ENCODE peak calls at places on chromosome 9, in nine cellular contexts. M is H9, D is pancreas, N is stomach, Y is SK-N-SH, U is left ventricle myocardium inferior, T is fibroblast of lung, K is iPS DF 6.9, V is colonic mucosa. Q is an unnamed sample.

GRCh38 chr9:136372561-136373299 is 739 bp downstream of the CARD9 start:
- DNase-seq in Y (peak), K (no peak), D (peak), T (peak), V (peak), U (peak), N (peak), M (peak), Q (peak)

GRCh38 chr9:115039686-115040085 is 78.3 kb downstream of the TNC start:
- DNase-seq in T (no peak), V (no peak), K (no peak), N (no peak), M (no peak), D (no peak), U (no peak), Y (no peak), Q (no peak)

GRCh38 chr9:4177970-4178758 is 121.7 kb downstream of the GLIS3 start:
- DNase-seq in V (no peak), Y (no peak), K (no peak), T (no peak), M (no peak), D (no peak), N (no peak), U (no peak), Q (no peak)

GRCh38 chr9:23754551-23754950 is 71.5 kb downstream of the ELAVL2 start:
- DNase-seq in M (no peak), T (no peak), D (no peak), U (no peak), V (no peak), N (no peak), K (no peak), Y (no peak), Q (no peak)

GRCh38 chr9:126347093-126347492 is 20.5 kb downstream of the MVB12B start:
- DNase-seq in M (no peak), D (no peak), V (no peak), U (no peak), N (no peak), T (no peak), K (no peak), Y (no peak), Q (no peak)

GRCh38 chr9:124355941-124356744 is 59.1 kb downstream of the PSMB7 start:
- DNase-seq in N (no peak), Y (no peak), M (no peak), V (no peak), K (no peak), U (no peak), D (no peak), T (no peak), Q (no peak)

GRCh38 chr9:116151966-116152381 is 1.6 kb upstream of the PAPPA start:
- DNase-seq in V (no peak), T (peak), D (no peak), M (no peak), Y (no peak), K (no peak), N (no peak), U (no peak), Q (peak)

GRCh38 chr9:7121055-7121454 is 363.3 kb downstream of the KDM4C start:
- DNase-seq in M (no peak), U (no peak), T (no peak), D (no peak), Y (no peak), N (no peak), K (no peak), V (no peak), Q (no peak)

GRCh38 chr9:92242115-92242778 is 51.2 kb downstream of the IARS1 start:
- DNase-seq in N (no peak), K (no peak), D (no peak), U (no peak), T (peak), Y (peak), V (no peak), M (no peak), Q (peak)

GRCh38 chr9:82930116-82930515 is 132.8 kb downstream of the RASEF start:
- DNase-seq in D (no peak), T (no peak), K (no peak), U (no peak), N (no peak), Y (peak), V (no peak), M (no peak), Q (no peak)

GRCh38 chr9:134644715-134645606 is 3.4 kb downstream of the COL5A1 start:
- DNase-seq in V (peak), D (peak), T (peak), M (no peak), K (no peak), Y (peak), N (peak), U (peak), Q (peak)

GRCh38 chr9:123346026-123346425 is 10.0 kb upstream of the CRB2 start:
- DNase-seq in D (no peak), N (no peak), K (no peak), U (no peak), V (no peak), Y (no peak), T (no peak), M (no peak), Q (no peak)

GRCh38 chr9:88947581-88948573 is 43.4 kb upstream of the S1PR3 start:
- DNase-seq in N (no peak), M (no peak), K (no peak), D (no peak), U (no peak), Y (no peak), T (peak), V (no peak), Q (no peak)

GRCh38 chr9:112354081-112354743 is 20.8 kb upstream of the PTBP3 start:
- DNase-seq in K (no peak), U (no peak), V (no peak), M (no peak), D (no peak), T (no peak), Y (no peak), N (no peak), Q (no peak)

GRCh38 chr9:126564716-126565115 is 49.0 kb upstream of the LMX1B start:
- DNase-seq in Y (peak), N (no peak), D (no peak), V (no peak), U (no peak), M (peak), T (no peak), K (no peak), Q (no peak)

GRCh38 chr9:3931996-3932906 is 367.6 kb downstream of the GLIS3 start:
- DNase-seq in M (no peak), V (no peak), T (no peak), N (no peak), D (no peak), Y (no peak), U (no peak), K (no peak), Q (no peak)

GRCh38 chr9:6708732-6709131 is 49.0 kb upstream of the KDM4C start:
- DNase-seq in D (no peak), K (no peak), V (no peak), M (no peak), U (no peak), N (no peak), T (no peak), Y (no peak), Q (no peak)

GRCh38 chr9:114501786-114502682 is 3.2 kb downstream of the WHRN start:
- DNase-seq in U (no peak), Y (no peak), N (no peak), M (no peak), V (no peak), K (no peak), D (no peak), T (peak), Q (peak)

GRCh38 chr9:106961623-106962022 is 98.7 kb downstream of the ZNF462 start:
- DNase-seq in T (peak), U (no peak), N (no peak), M (no peak), K (no peak), Y (no peak), D (no peak), V (no peak), Q (no peak)

GRCh38 chr9:86202338-86202882 is 57.0 kb downstream of the C9orf153 start:
- DNase-seq in T (peak), M (peak), Y (peak), N (no peak), U (no peak), D (no peak), K (no peak), V (no peak), Q (no peak)

GRCh38 chr9:29044959-29045358 is 1471.7 kb upstream of the C9orf72 start:
- DNase-seq in D (no peak), U (no peak), Y (no peak), T (no peak), N (no peak), K (no peak), V (no peak), M (no peak), Q (no peak)

GRCh38 chr9:13786131-13786530 is 506.6 kb upstream of the MPDZ start:
- DNase-seq in Y (no peak), N (no peak), M (no peak), U (peak), K (no peak), T (peak), D (no peak), V (no peak), Q (peak)

GRCh38 chr9:38683336-38683735 is 36.6 kb downstream of the FAM240B start:
- DNase-seq in M (no peak), K (no peak), T (no peak), Y (no peak), V (no peak), N (no peak), U (no peak), D (no peak), Q (no peak)

GRCh38 chr9:82247318-82247717 is 258.7 kb downstream of the SPATA31D1 start:
- DNase-seq in N (no peak), M (peak), Y (no peak), K (no peak), T (no peak), D (no peak), V (no peak), U (no peak), Q (no peak)

GRCh38 chr9:73183917-73184861 is 32.5 kb downstream of the ANXA1 start:
- DNase-seq in D (no peak), Y (no peak), N (no peak), K (no peak), U (no peak), V (no peak), M (no peak), T (peak), Q (no peak)

GRCh38 chr9:87859137-87859536 is 23.5 kb upstream of the SPATA31E1 start:
- DNase-seq in U (no peak), D (no peak), N (no peak), T (no peak), K (no peak), Y (no peak), M (no peak), V (no peak), Q (no peak)

GRCh38 chr9:72363908-72364678 is 915 bp downstream of the ZFAND5 start:
- DNase-seq in T (peak), K (no peak), D (peak), N (peak), U (peak), V (peak), Y (peak), M (peak), Q (peak)

GRCh38 chr9:88681434-88681833 is 146.5 kb downstream of the NXNL2 start:
- DNase-seq in M (no peak), T (no peak), D (no peak), K (no peak), U (no peak), N (no peak), Y (no peak), V (no peak), Q (no peak)

GRCh38 chr9:70172532-70172931 is 86.2 kb upstream of the SMC5 start:
- DNase-seq in N (no peak), D (no peak), T (no peak), M (no peak), K (no peak), V (no peak), Y (no peak), U (no peak), Q (no peak)

GRCh38 chr9:134661791-134662142 is 20.2 kb downstream of the COL5A1 start:
- DNase-seq in M (no peak), D (no peak), U (peak), T (no peak), N (no peak), K (no peak), V (no peak), Y (peak), Q (no peak)

GRCh38 chr9:130437011-130437784 is 7.6 kb upstream of the ASS1 start:
- DNase-seq in D (no peak), T (no peak), U (no peak), K (no peak), V (no peak), M (peak), Y (no peak), N (no peak), Q (no peak)

GRCh38 chr9:108410161-108410560 is 445.6 kb downstream of the ACTL7B start:
- DNase-seq in D (no peak), V (no peak), Y (no peak), M (no peak), U (no peak), N (no peak), K (no peak), T (no peak), Q (no peak)

GRCh38 chr9:5551771-5552170 is 41.4 kb downstream of the PDCD1LG2 start:
- DNase-seq in U (no peak), T (no peak), K (no peak), N (no peak), D (no peak), Y (no peak), V (no peak), M (no peak), Q (no peak)

GRCh38 chr9:5552301-5552700 is 42.0 kb downstream of the PDCD1LG2 start:
- DNase-seq in U (no peak), M (no peak), T (no peak), N (no peak), D (no peak), K (no peak), Y (no peak), V (no peak), Q (no peak)

GRCh38 chr9:5554254-5554653 is 43.9 kb downstream of the PDCD1LG2 start:
- DNase-seq in D (no peak), M (no peak), K (no peak), U (no peak), N (no peak), V (no peak), T (no peak), Y (no peak), Q (no peak)

GRCh38 chr9:5551368-5551767 is 41.0 kb downstream of the PDCD1LG2 start:
- DNase-seq in U (no peak), D (no peak), V (no peak), Y (no peak), T (no peak), K (no peak), M (no peak), N (no peak), Q (no peak)

DNA sequence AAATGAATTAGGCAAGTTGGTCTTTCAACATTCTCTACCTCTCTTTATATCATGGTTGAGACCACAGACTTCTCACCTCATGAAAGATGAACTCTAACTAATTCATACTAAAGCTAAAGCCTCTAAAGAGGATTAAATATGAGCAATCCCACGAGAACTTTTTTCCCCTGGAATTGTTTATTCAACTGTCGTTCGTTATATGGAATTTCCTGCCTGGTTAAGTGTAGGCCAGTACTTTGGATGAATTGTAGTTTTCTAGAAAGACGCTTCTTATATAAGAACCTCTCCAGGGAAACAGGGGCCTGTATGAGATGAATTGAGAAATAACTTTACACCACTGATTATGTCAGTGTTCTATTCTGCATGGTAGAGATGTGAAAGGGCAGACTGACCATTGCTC is 42.9 kb downstream of the PDCD1LG2 start:
- DNase-seq in D (no peak), N (no peak), K (no peak), Y (no peak), M (no peak), U (no peak), T (peak), V (no peak), Q (no peak)
- H3K27ac ChIP-seq in D (no peak), N (no peak), K (no peak), Y (no peak), M (no peak), U (no peak), T (no peak), V (no peak), Q (peak)

GRCh38 chr9:132880311-132880661 is 1.6 kb downstream of the SPACA9 start:
- DNase-seq in Y (no peak), V (no peak), K (no peak), M (no peak), D (no peak), N (no peak), T (no peak), U (no peak), Q (no peak)

GRCh38 chr9:132877818-132878694 is at the start of gene AK8:
- DNase-seq in D (peak), K (peak), T (peak), U (peak), N (peak), V (peak), Y (peak), M (peak), Q (peak)

GRCh38 chr9:132878695-132879064 is at the start of gene SPACA9:
- DNase-seq in M (peak), D (peak), T (peak), Y (peak), V (peak), K (no peak), N (peak), U (peak), Q (peak)

GRCh38 chr9:132881826-132882225 is 3.1 kb downstream of the SPACA9 start:
- DNase-seq in K (no peak), M (no peak), V (no peak), N (no peak), U (no peak), Y (no peak), D (no peak), T (no peak), Q (no peak)

DNA sequence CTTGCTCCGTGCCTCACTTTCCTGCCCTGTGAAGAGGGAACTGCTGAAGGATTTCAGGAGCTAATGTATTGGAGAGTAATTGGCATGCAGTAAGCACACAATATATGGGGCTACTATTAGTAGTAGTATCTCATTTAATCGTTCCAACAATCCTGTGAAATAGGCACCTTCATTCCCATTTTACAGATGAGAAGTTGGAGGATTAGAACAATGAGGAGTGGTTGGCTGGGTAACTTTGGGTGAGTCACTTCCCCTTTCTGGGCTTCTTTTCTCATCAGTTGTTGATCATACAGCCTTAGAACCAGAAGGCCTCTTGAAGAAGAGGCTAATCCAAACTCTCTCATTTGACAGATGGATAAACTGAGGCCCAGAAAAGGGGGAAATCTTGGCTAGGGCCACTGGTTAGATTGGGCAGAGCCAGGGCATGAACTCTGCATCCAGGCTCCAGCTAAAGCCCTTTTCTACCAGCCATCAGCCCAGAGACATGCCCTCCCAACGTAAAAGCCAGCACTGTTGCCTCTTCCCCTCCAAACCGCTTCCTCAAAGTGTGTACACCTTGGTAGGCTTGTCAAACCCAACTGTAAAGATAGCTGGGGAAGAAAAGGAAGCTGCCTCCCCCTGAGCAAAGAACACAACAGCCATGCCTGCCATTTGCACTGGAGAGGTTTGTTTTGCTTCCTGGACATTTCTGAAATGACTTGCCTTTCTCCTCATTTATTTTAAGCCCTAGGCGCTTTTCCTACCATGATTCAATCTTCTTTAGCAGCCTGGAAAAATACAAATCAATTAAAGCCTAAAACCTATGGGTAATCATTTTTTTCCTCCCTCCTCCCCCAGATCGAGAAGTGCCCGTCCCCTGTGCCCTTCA is 979 bp downstream of the SPACA9 start:
- DNase-seq in U (no peak), Y (no peak), M (no peak), D (no peak), T (no peak), K (no peak), V (no peak), N (no peak), Q (no peak)
- H3K27ac ChIP-seq in U (peak), Y (no peak), M (no peak), D (peak), T (no peak), K (no peak), V (no peak), N (peak), Q (no peak)

GRCh38 chr9:27534658-27535209 is 5.1 kb upstream of the MOB3B start:
- DNase-seq in T (no peak), K (no peak), V (no peak), Y (no peak), D (no peak), N (no peak), M (no peak), U (no peak), Q (no peak)
- H3K27ac ChIP-seq in T (no peak), K (no peak), V (no peak), Y (no peak), D (no peak), N (peak), M (no peak), U (peak), Q (no peak)

DNA sequence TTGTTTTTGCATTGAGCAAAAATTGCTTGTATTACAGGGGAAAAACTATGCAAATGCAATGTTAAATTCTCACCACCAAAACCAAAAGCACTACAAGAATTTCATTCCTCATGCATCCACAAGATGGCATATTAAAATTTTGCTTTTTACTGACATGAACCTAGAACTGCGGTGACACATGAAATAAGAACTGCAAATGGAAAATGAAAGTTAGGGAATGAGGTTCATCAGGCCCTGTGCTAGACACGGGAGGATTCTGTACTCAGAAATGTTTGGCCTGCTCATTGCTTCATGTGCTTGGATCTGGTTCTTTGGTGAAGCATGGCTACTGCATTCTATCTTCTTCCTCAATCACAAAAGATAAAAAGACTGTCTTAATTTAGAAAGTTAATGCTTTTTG is 9.1 kb upstream of the RFK start:
- DNase-seq in M (no peak), U (no peak), K (no peak), V (no peak), D (no peak), T (peak), N (no peak), Y (peak), Q (no peak)
- H3K27ac ChIP-seq in M (no peak), U (peak), K (no peak), V (peak), D (no peak), T (peak), N (peak), Y (no peak), Q (peak)

GRCh38 chr9:77729177-77729576 is 81.1 kb upstream of the GNA14 start:
- DNase-seq in U (no peak), D (no peak), T (no peak), N (no peak), Y (no peak), V (no peak), M (no peak), K (no peak), Q (no peak)

GRCh38 chr9:77726814-77727213 is 78.7 kb upstream of the GNA14 start:
- DNase-seq in N (no peak), U (no peak), M (no peak), D (no peak), T (no peak), K (no peak), V (no peak), Y (no peak), Q (no peak)

GRCh38 chr9:77735515-77735914 is 87.4 kb upstream of the GNA14 start:
- DNase-seq in K (no peak), V (no peak), U (no peak), M (no peak), Y (no peak), T (no peak), N (no peak), D (no peak), Q (no peak)

GRCh38 chr9:77731930-77732329 is 83.8 kb upstream of the GNA14 start:
- DNase-seq in M (no peak), Y (peak), N (no peak), T (no peak), K (no peak), V (no peak), D (no peak), U (no peak), Q (no peak)

GRCh38 chr9:77731008-77731698 is 83.0 kb upstream of the GNA14 start:
- DNase-seq in T (no peak), U (no peak), K (no peak), M (no peak), N (no peak), Y (no peak), V (no peak), D (no peak), Q (no peak)
- H3K27ac ChIP-seq in T (no peak), U (no peak), K (no peak), M (no peak), N (no peak), Y (peak), V (no peak), D (no peak), Q (no peak)

GRCh38 chr9:131473198-131473885 is 29.4 kb upstream of the POMT1 start:
- DNase-seq in N (no peak), M (no peak), K (no peak), Y (no peak), T (no peak), V (no peak), U (no peak), D (no peak), Q (no peak)
- H3K27ac ChIP-seq in N (no peak), M (no peak), K (no peak), Y (no peak), T (no peak), V (no peak), U (no peak), D (no peak), Q (no peak)